ENCODE peak calls at places on chromosomes 2 and 18, in eight cellular contexts. S is GM23248, A is esophagus squamous epithelium, N is right lobe of liver, X is cardiac muscle cell, U is AG04450, J is PC-3, F is heart right ventricle. R is an unnamed sample.

GRCh38 chr2:80326214-80326613 is 21.7 kb upstream of the LRRTM1 start:
- DNase-seq in A (no peak), N (no peak), U (no peak), S (peak), X (peak), F (no peak), J (peak), R (peak)

GRCh38 chr2:149690825-149691224 is 103.2 kb upstream of the MMADHC start:
- DNase-seq in U (no peak), F (no peak), N (no peak), S (no peak), A (no peak), J (no peak), X (no peak), R (no peak)

GRCh38 chr18:32040936-32041335 is 22.3 kb downstream of the RNF125 start:
- DNase-seq in S (no peak), U (no peak), X (no peak), F (no peak), A (no peak), J (no peak), N (no peak), R (no peak)

GRCh38 chr2:58376592-58376991 is 135.5 kb upstream of the FANCL start:
- DNase-seq in X (no peak), S (peak), U (no peak), N (no peak), J (peak), F (no peak), A (no peak), R (no peak)

GRCh38 chr2:45505138-45505537 is 105.9 kb downstream of the SRBD1 start:
- DNase-seq in F (no peak), J (no peak), X (no peak), N (no peak), U (no peak), A (no peak), S (no peak), R (no peak)

GRCh38 chr2:225120175-225120574 is 77.9 kb upstream of the DOCK10 start:
- DNase-seq in S (peak), X (no peak), J (peak), A (no peak), F (no peak), U (no peak), N (no peak), R (no peak)

GRCh38 chr2:222730346-222731065 is 59.0 kb downstream of the MOGAT1 start:
- DNase-seq in A (no peak), U (no peak), F (no peak), S (no peak), J (no peak), N (no peak), X (no peak), R (peak)

GRCh38 chr2:28358668-28359201 is 33.9 kb upstream of the FOSL2 start:
- DNase-seq in F (no peak), S (no peak), X (no peak), A (no peak), N (no peak), U (no peak), J (no peak), R (no peak)

GRCh38 chr2:104969564-104969963 is 68.3 kb upstream of the MRPS9 start:
- DNase-seq in F (no peak), X (no peak), U (no peak), N (no peak), S (no peak), A (no peak), J (peak), R (no peak)

GRCh38 chr18:44126598-44126997 is 554.1 kb upstream of the SETBP1 start:
- DNase-seq in S (no peak), A (no peak), N (no peak), J (no peak), F (no peak), U (no peak), X (no peak), R (no peak)

GRCh38 chr2:10267551-10268465 is 34.9 kb upstream of the HPCAL1 start:
- DNase-seq in A (no peak), X (no peak), N (no peak), J (no peak), F (no peak), U (no peak), S (no peak), R (no peak)

GRCh38 chr18:25279133-25279532 is 72.8 kb downstream of the ZNF521 start:
- DNase-seq in S (peak), J (peak), X (peak), N (no peak), U (peak), F (no peak), A (no peak), R (peak)

GRCh38 chr2:188894979-188895378 is 79.2 kb upstream of the COL3A1 start:
- DNase-seq in U (no peak), S (no peak), X (no peak), F (no peak), J (no peak), A (no peak), N (no peak), R (no peak)

GRCh38 chr18:26133652-26134051 is at the start of gene PSMA8:
- DNase-seq in S (no peak), U (no peak), N (peak), J (no peak), A (no peak), F (peak), X (peak), R (no peak)

GRCh38 chr2:146651361-146651760 is 1193.5 kb upstream of the ACVR2A start:
- DNase-seq in J (peak), X (no peak), A (no peak), S (no peak), F (no peak), U (no peak), N (no peak), R (no peak)

GRCh38 chr2:234286118-234286598 is 210.7 kb downstream of the ARL4C start:
- DNase-seq in X (peak), N (no peak), F (no peak), S (no peak), J (no peak), U (no peak), A (no peak), R (no peak)

GRCh38 chr18:70074091-70074490 is 126.4 kb upstream of the CD226 start:
- DNase-seq in X (no peak), F (no peak), N (no peak), A (no peak), U (peak), S (peak), J (no peak), R (peak)

GRCh38 chr2:238061310-238062202 is 755 bp downstream of the SCLY start:
- DNase-seq in J (peak), S (peak), F (peak), N (peak), X (peak), A (no peak), U (no peak), R (peak)

GRCh38 chr18:77622009-77622692 is 372.5 kb downstream of the GALR1 start:
- DNase-seq in F (no peak), N (no peak), X (no peak), S (no peak), J (no peak), U (no peak), A (no peak), R (no peak)

GRCh38 chr2:159201321-159202063 is 85.0 kb downstream of the WDSUB1 start:
- DNase-seq in X (peak), U (peak), N (no peak), A (no peak), F (no peak), S (peak), J (no peak), R (peak)

GRCh38 chr18:80088823-80089222 is 20.2 kb upstream of the ADNP2 start:
- DNase-seq in A (no peak), F (no peak), S (no peak), U (no peak), X (no peak), N (no peak), J (no peak), R (no peak)

GRCh38 chr2:166092889-166093288 is 34.9 kb downstream of the SCN1A start:
- DNase-seq in X (peak), A (no peak), N (no peak), F (no peak), U (peak), J (no peak), S (peak), R (peak)

GRCh38 chr2:83689402-83689801 is 769.7 kb downstream of the SUCLG1 start:
- DNase-seq in F (no peak), U (no peak), S (peak), N (no peak), A (no peak), J (peak), X (no peak), R (no peak)

GRCh38 chr2:109350526-109350925 is 221.5 kb downstream of the SH3RF3 start:
- DNase-seq in A (no peak), J (peak), U (no peak), X (no peak), N (no peak), S (peak), F (no peak), R (no peak)

GRCh38 chr2:211751853-211752252 is 786.7 kb downstream of the ERBB4 start:
- DNase-seq in U (no peak), X (no peak), S (no peak), A (no peak), N (no peak), F (no peak), J (no peak), R (no peak)

GRCh38 chr2:39275016-39275415 is 31.2 kb upstream of the CDKL4 start:
- DNase-seq in A (no peak), S (peak), F (no peak), J (peak), N (no peak), U (no peak), X (no peak), R (peak)

GRCh38 chr2:231672617-231673347 is 35.5 kb upstream of the PTMA start:
- DNase-seq in X (peak), S (peak), N (no peak), F (peak), U (no peak), A (no peak), J (no peak), R (peak)

GRCh38 chr2:18787726-18788125 is 198.4 kb upstream of the NT5C1B start:
- DNase-seq in S (no peak), X (no peak), F (no peak), J (peak), U (no peak), A (no peak), N (no peak), R (peak)

GRCh38 chr2:28224648-28225471 is 167.8 kb upstream of the FOSL2 start:
- DNase-seq in A (no peak), J (peak), F (no peak), S (peak), X (peak), N (no peak), U (peak), R (peak)

GRCh38 chr18:37362158-37362890 is 203.3 kb downstream of the CELF4 start:
- DNase-seq in A (no peak), J (no peak), U (no peak), N (no peak), F (no peak), S (no peak), X (no peak), R (no peak)

GRCh38 chr2:20744366-20745335 is 77.7 kb downstream of the GDF7 start:
- DNase-seq in X (no peak), U (no peak), J (no peak), S (no peak), N (no peak), A (no peak), F (no peak), R (no peak)

GRCh38 chr2:127707890-127708648 is 6.8 kb downstream of the SFT2D3 start:
- DNase-seq in N (no peak), S (no peak), X (peak), J (no peak), U (no peak), F (no peak), A (no peak), R (no peak)

GRCh38 chr18:37481491-37481890 is 84.1 kb downstream of the CELF4 start:
- DNase-seq in S (no peak), X (peak), F (no peak), A (no peak), U (no peak), N (no peak), J (peak), R (no peak)

GRCh38 chr2:187486241-187486640 is 38.2 kb upstream of the CALCRL start:
- DNase-seq in X (no peak), A (no peak), J (no peak), F (no peak), S (no peak), N (no peak), U (no peak), R (no peak)
- H3K27ac ChIP-seq in X (no peak), A (no peak), J (no peak), F (no peak), S (no peak), N (no peak), U (no peak), R (no peak)

GRCh38 chr2:1400943-1401735 is 12.1 kb upstream of the TPO start:
- DNase-seq in S (no peak), X (no peak), A (no peak), U (no peak), J (no peak), F (no peak), N (no peak), R (no peak)
- H3K27ac ChIP-seq in S (no peak), X (no peak), A (no peak), U (no peak), J (no peak), F (no peak), N (no peak), R (no peak)

DNA sequence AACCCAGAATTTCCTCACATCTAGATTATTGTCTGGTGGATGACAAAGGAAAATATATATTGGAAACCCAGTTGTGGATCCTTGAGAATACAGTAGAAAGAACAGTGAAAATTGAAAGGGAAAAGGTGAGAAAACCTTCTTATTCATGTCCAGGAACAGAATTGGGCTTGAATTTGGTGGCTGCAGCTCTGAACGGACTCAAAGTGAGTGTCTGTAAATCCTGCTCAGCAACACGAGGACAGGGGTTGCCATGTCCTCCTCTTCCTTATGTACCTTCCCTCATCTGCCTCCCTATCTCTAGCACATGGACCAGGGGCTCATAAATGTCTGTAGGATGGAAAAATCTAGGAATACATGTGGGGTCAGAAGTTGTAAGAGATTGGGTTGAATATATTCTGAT is 152.2 kb downstream of the RPIA start:
- DNase-seq in U (no peak), J (no peak), S (no peak), N (no peak), X (no peak), F (no peak), A (no peak), R (no peak)
- H3K27ac ChIP-seq in U (no peak), J (no peak), S (no peak), N (no peak), X (no peak), F (no peak), A (no peak), R (no peak)

GRCh38 chr2:230631470-230631869 is 81.2 kb upstream of the CAB39 start:
- DNase-seq in N (no peak), U (no peak), X (no peak), J (no peak), F (no peak), S (no peak), A (no peak), R (no peak)
- H3K27ac ChIP-seq in N (no peak), U (no peak), X (no peak), J (no peak), F (no peak), S (no peak), A (no peak), R (no peak)

DNA sequence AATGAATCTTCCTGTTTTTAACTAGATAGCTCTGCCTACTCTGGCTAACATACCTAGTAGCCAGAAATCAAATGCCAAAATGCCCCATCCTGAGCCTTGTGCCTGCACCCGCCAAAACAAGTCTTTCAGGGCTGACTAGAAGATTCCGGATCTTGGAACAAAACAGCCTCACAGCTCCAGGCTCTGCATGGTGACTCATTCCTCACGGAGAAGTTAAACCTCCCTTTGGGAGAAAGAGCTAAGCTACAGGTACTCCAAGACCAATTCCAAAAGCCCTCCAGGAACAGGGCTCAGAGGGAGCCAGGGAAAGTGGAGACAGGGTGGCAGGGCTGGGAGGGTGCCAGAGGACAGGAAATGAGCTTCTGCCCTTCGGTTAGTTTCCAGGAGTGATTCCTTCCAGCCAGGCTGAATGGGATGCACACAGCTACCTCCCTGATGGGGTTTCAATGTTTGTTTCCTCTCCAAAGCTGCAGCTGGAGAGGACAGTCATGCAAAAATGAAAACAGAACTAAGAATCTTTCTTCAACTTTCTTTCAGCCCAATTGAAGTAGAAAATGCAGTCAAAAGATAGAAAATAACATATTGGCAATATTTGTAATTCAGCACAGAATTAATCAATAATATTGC is 295.6 kb downstream of the TNS1 start:
- DNase-seq in F (peak), U (no peak), S (peak), X (no peak), N (no peak), J (peak), A (no peak), R (peak)
- H3K27ac ChIP-seq in F (no peak), U (peak), S (peak), X (no peak), N (no peak), J (peak), A (peak), R (no peak)

GRCh38 chr2:240133401-240133800 is 2.7 kb downstream of the COPS9 start:
- DNase-seq in F (no peak), U (no peak), A (no peak), S (no peak), X (no peak), J (no peak), N (no peak), R (no peak)

GRCh38 chr2:240135706-240136012 is 446 bp downstream of the COPS9 start:
- DNase-seq in J (no peak), F (no peak), X (no peak), S (no peak), A (no peak), U (no peak), N (no peak), R (no peak)

GRCh38 chr2:240136013-240136670 is at the start of gene COPS9:
- DNase-seq in A (no peak), N (peak), S (peak), F (peak), J (peak), U (peak), X (peak), R (peak)

GRCh38 chr2:240134956-240135520 is 1.1 kb downstream of the COPS9 start:
- DNase-seq in F (no peak), N (no peak), U (no peak), X (no peak), J (no peak), S (no peak), A (no peak), R (no peak)

DNA sequence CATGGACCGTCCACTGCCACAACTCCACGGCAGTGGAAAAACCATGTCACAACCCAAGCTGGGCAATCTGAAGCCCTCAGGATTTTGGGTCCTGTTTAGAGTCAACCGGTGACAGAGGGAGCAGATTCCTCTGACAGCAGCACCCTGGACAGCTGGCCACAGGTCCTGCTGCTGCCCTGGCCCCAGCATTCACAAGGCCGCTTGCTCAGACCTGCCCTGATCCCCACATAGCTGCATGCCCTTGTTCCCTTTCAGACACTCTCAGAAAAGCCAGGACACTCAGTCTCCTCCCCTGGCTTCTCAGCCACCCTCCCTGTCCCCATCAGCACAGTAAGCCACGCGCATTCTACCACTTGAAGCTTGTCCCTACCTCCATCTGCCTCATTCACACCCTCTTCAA is 1.6 kb downstream of the COPS9 start:
- DNase-seq in A (no peak), S (peak), N (no peak), X (no peak), F (no peak), J (no peak), U (no peak), R (no peak)
- H3K27ac ChIP-seq in A (no peak), S (no peak), N (no peak), X (no peak), F (no peak), J (no peak), U (no peak), R (no peak)

DNA sequence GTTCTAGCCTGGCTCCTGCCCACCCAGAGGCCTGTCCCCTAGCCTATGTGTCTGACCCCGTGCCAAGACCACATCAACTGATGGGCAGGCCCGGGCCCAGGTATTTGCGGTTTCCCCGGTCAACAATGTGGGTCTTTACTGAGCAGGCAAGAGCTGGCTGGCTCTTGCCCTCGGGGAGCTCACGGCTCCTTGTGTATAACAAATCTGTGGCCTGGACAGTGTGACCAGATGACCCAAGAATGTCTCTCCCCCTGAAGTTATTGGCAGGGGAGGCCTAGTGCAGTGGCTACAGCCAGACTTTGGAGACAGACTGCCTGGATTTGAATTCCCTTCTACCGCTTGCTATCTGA is 179.6 kb downstream of the KLHL29 start:
- DNase-seq in U (no peak), N (no peak), F (no peak), S (peak), J (no peak), X (no peak), A (no peak), R (peak)
- H3K27ac ChIP-seq in U (peak), N (no peak), F (peak), S (no peak), J (no peak), X (no peak), A (peak), R (no peak)

GRCh38 chr2:74291891-74292621 is 51.2 kb downstream of the SLC4A5 start:
- DNase-seq in A (no peak), X (no peak), S (no peak), F (no peak), U (no peak), J (no peak), N (no peak), R (no peak)

GRCh38 chr2:74293191-74294065 is 49.8 kb downstream of the SLC4A5 start:
- DNase-seq in S (no peak), J (no peak), X (no peak), F (no peak), N (no peak), U (no peak), A (no peak), R (no peak)

GRCh38 chr2:74290466-74291216 is 52.6 kb downstream of the SLC4A5 start:
- DNase-seq in U (no peak), F (no peak), N (no peak), J (no peak), A (no peak), X (no peak), S (no peak), R (no peak)

GRCh38 chr2:74291217-74291551 is 52.0 kb downstream of the SLC4A5 start:
- DNase-seq in J (no peak), U (no peak), N (no peak), S (no peak), F (no peak), X (no peak), A (no peak), R (no peak)

DNA sequence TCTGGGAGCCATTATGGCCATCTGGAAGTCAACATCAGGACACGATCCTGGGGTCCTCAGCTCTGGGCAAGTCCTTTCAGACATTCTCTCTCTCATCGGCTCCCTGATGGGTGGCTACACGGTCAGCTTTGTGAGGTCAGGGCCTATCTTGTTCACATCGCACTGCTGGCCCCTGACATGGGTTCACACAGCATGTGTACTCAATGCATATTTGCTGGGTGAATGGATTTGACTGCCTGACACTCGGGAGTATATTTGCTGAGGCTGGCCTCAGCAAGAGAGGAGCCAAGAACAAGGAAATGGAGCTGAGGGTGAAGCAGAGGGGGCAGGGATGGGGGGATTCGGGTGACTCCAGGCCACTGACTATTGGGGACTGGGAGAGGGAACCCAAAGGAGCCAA is 50.5 kb downstream of the SLC4A5 start:
- DNase-seq in N (no peak), F (no peak), J (no peak), A (no peak), X (no peak), U (no peak), S (no peak), R (no peak)
- H3K27ac ChIP-seq in N (no peak), F (no peak), J (no peak), A (no peak), X (peak), U (no peak), S (no peak), R (no peak)